ENCODE peak calls at places on chromosome 9, in eight cellular contexts. P is K562, X is body of pancreas, U is heart left ventricle, H is fibroblast of lung, L is endodermal cell, B is upper lobe of right lung, W is breast epithelium. N is an unnamed sample.

GRCh38 chr9:137556069-137556838 is 4.6 kb downstream of the MRPL41 start:
- DNase-seq in X (no peak), B (no peak), U (no peak), P (no peak), L (no peak), H (peak), W (no peak), N (no peak)

GRCh38 chr9:75185585-75186170 is 97.4 kb downstream of the OSTF1 start:
- DNase-seq in P (peak), X (peak), U (no peak), W (no peak), L (peak), H (no peak), B (no peak), N (no peak)

GRCh38 chr9:5895782-5896181 is 5.1 kb downstream of the MLANA start:
- DNase-seq in P (no peak), W (no peak), B (no peak), U (no peak), L (no peak), H (no peak), X (no peak), N (no peak)

GRCh38 chr9:980621-981020 is 4.2 kb downstream of the DMRT3 start:
- DNase-seq in X (no peak), B (no peak), W (no peak), H (no peak), L (no peak), P (no peak), U (no peak), N (no peak)

GRCh38 chr9:14296462-14296861 is 17.5 kb downstream of the NFIB start:
- DNase-seq in W (no peak), X (peak), B (no peak), P (no peak), U (peak), L (no peak), H (no peak), N (no peak)

GRCh38 chr9:70043689-70044449 is at the start of gene MAMDC2:
- DNase-seq in X (peak), H (peak), L (peak), B (peak), P (no peak), W (no peak), U (peak), N (peak)

GRCh38 chr9:61667559-61668121 is 477.8 kb downstream of the SPATA31A7 start:
- DNase-seq in W (no peak), X (no peak), B (peak), H (no peak), L (no peak), U (no peak), P (no peak), N (no peak)

GRCh38 chr9:104826911-104827310 is 63.0 kb downstream of the NIPSNAP3B start:
- DNase-seq in B (no peak), X (no peak), U (no peak), L (peak), H (no peak), P (no peak), W (no peak), N (no peak)

GRCh38 chr9:137634016-137634415 is 15.2 kb downstream of the EHMT1 start:
- DNase-seq in U (no peak), X (no peak), H (no peak), P (no peak), L (no peak), B (no peak), W (no peak), N (no peak)

GRCh38 chr9:73154271-73154670 is 2.6 kb downstream of the ANXA1 start:
- DNase-seq in P (no peak), U (no peak), X (no peak), B (no peak), W (no peak), H (no peak), L (no peak), N (no peak)

GRCh38 chr9:73152953-73153352 is 1.3 kb downstream of the ANXA1 start:
- DNase-seq in U (no peak), H (no peak), W (no peak), P (no peak), L (no peak), B (no peak), X (no peak), N (no peak)

GRCh38 chr9:73153793-73154227 is 2.1 kb downstream of the ANXA1 start:
- DNase-seq in B (no peak), U (no peak), H (no peak), L (no peak), W (no peak), X (no peak), P (peak), N (no peak)

GRCh38 chr9:73151653-73152382 is at the start of gene ANXA1:
- DNase-seq in H (peak), U (peak), W (no peak), X (no peak), L (no peak), P (no peak), B (no peak), N (no peak)

GRCh38 chr9:73152445-73152844 is 780 bp downstream of the ANXA1 start:
- DNase-seq in L (no peak), X (no peak), U (no peak), B (no peak), W (no peak), P (no peak), H (peak), N (no peak)
- H3K27ac ChIP-seq in L (no peak), X (peak), U (peak), B (peak), W (peak), P (peak), H (peak), N (peak)

GRCh38 chr9:92610470-92611420 is 59.2 kb downstream of the IPPK start:
- DNase-seq in H (no peak), U (peak), X (no peak), B (no peak), P (no peak), W (no peak), L (no peak), N (no peak)

GRCh38 chr9:92607773-92608172 is 62.2 kb downstream of the IPPK start:
- DNase-seq in W (no peak), X (peak), U (no peak), P (no peak), B (no peak), L (no peak), H (peak), N (no peak)

GRCh38 chr9:92607088-92607487 is 62.8 kb downstream of the IPPK start:
- DNase-seq in X (peak), H (peak), U (no peak), P (no peak), L (no peak), B (no peak), W (no peak), N (no peak)

GRCh38 chr9:92609142-92609500 is 60.8 kb downstream of the IPPK start:
- DNase-seq in B (no peak), X (no peak), U (no peak), H (no peak), P (no peak), W (no peak), L (no peak), N (no peak)

GRCh38 chr9:92608221-92609141 is 61.5 kb downstream of the IPPK start:
- DNase-seq in P (no peak), H (no peak), B (no peak), W (no peak), U (peak), L (no peak), X (no peak), N (no peak)
- H3K4me3 ChIP-seq in P (no peak), H (no peak), B (no peak), W (no peak), U (no peak), L (no peak), X (no peak), N (no peak)

GRCh38 chr9:107487521-107488399 is 1.8 kb downstream of the KLF4 start:
- DNase-seq in L (peak), X (peak), H (peak), P (no peak), U (peak), B (peak), W (peak), N (no peak)
- TF ChIP-seq CTCF in L (peak), X (peak), H (peak), P (no peak), U (peak), B (peak), W (peak), N (peak)

GRCh38 chr9:133424187-133424586 is 2.0 kb downstream of the ADAMTS13 start:
- DNase-seq in X (no peak), B (no peak), H (no peak), L (peak), P (no peak), U (no peak), W (no peak), N (no peak)

GRCh38 chr9:133428579-133429215 is 6.5 kb downstream of the ADAMTS13 start:
- DNase-seq in H (no peak), P (peak), B (no peak), X (peak), L (peak), W (no peak), U (no peak), N (no peak)

GRCh38 chr9:133425049-133425632 is 3.0 kb downstream of the ADAMTS13 start:
- DNase-seq in P (no peak), H (no peak), B (no peak), L (peak), W (no peak), X (no peak), U (no peak), N (no peak)

GRCh38 chr9:133427658-133428348 is 5.6 kb downstream of the ADAMTS13 start:
- DNase-seq in B (no peak), P (no peak), W (no peak), X (no peak), U (no peak), H (no peak), L (peak), N (no peak)

DNA sequence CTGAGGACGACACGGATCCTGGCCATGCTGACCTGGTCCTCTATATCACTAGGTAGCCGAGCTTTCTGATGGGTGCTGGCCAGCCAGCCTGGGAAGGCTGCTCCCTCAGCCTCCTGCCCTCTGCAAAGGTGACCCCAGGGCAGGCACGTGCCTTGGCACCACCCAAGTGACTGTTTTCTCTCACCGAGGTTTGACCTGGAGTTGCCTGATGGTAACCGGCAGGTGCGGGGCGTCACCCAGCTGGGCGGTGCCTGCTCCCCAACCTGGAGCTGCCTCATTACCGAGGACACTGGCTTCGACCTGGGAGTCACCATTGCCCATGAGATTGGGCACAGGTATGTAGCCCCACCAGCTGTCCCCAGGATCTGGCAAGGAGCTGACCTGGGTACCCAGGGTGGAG is 3.8 kb downstream of the ADAMTS13 start:
- DNase-seq in W (no peak), L (peak), U (no peak), H (no peak), X (no peak), B (no peak), P (no peak), N (no peak)
- H3K27ac ChIP-seq in W (no peak), L (no peak), U (no peak), H (no peak), X (no peak), B (no peak), P (no peak), N (no peak)

DNA sequence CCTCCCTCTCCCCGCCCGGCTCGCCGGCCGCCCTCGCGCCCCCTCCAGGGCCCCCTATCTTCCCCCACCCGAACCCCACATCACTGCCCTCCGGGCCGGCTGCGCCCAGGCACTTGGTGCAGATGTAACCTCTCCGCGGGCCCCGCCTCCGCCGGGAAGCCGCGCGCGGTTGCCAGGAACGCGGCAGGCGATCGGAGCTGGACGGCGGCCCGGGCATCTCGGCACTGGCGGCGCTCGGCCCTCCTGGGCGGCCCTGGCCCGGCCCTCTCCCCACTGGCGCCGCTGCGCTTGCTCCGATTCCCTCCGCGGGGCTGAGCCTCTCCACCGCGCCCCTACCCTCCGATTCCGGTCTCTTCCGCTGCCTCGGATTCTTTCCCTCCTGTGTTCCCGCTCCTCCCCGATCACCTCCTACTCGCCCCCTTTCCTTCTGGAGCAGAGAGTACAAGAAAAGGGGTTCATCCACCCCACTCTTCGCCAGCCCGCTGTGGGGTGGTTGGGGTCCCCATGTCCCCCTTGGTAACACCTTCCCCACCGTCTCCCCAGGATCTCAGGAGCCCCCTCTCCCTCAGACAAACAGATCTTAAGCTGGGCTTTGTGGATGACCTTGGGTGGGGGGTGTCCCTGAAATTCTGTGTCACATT is 70.6 kb downstream of the C9orf50 start:
- DNase-seq in B (peak), U (peak), H (peak), X (peak), P (no peak), L (peak), W (peak), N (peak)
- H3K4me3 ChIP-seq in B (peak), U (peak), H (peak), X (no peak), P (no peak), L (peak), W (peak), N (peak)

DNA sequence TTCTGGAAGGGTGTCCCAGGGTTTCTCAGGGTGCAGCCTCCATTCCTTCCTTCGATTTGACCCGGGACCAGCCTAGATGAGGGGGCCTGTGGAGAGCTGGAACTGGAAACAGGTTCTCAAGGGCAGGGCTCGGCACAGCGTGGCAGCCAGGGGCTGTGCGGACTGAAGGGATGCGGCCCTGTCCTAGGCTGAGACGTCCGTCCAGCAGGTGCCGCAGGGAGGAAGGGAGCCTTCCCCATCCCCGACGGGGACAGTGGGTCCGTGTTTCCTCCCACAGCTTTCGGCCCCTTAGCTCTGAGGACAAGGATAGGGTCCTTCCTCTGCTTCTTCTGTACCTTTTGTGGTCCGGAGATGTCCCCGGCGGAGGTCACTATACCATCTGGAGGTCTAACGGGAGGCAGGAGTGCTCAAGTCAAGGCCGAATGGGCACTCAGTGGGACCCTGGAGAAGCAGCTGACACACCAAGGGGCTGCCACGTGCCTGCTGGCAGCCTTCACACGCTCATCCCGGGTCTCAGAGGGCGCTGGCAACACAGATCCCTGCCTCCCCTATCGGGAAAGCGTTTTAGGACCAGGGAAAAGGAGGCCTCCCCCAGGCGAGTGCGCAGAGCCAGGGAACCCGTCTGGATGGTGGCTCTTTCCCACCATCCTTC is 49.9 kb downstream of the USP20 start:
- DNase-seq in P (peak), L (peak), W (no peak), X (peak), U (no peak), B (peak), H (no peak), N (no peak)
- TF ChIP-seq CTCF in P (peak), L (peak), W (no peak), X (peak), U (no peak), B (no peak), H (no peak), N (no peak)

GRCh38 chr9:128213746-128214497 is 10.7 kb downstream of the DNM1 start:
- DNase-seq in X (no peak), W (no peak), H (no peak), B (no peak), U (no peak), L (no peak), P (no peak), N (no peak)

GRCh38 chr9:128215491-128216404 is 12.6 kb downstream of the DNM1 start:
- DNase-seq in H (peak), P (peak), B (peak), U (no peak), X (no peak), W (no peak), L (no peak), N (no peak)

GRCh38 chr9:128211551-128212281 is 8.5 kb downstream of the DNM1 start:
- DNase-seq in X (peak), P (no peak), L (no peak), U (no peak), B (no peak), W (no peak), H (no peak), N (no peak)

GRCh38 chr9:128216781-128217553 is 13.8 kb downstream of the DNM1 start:
- DNase-seq in L (no peak), H (no peak), X (no peak), U (no peak), B (peak), P (no peak), W (no peak), N (no peak)

DNA sequence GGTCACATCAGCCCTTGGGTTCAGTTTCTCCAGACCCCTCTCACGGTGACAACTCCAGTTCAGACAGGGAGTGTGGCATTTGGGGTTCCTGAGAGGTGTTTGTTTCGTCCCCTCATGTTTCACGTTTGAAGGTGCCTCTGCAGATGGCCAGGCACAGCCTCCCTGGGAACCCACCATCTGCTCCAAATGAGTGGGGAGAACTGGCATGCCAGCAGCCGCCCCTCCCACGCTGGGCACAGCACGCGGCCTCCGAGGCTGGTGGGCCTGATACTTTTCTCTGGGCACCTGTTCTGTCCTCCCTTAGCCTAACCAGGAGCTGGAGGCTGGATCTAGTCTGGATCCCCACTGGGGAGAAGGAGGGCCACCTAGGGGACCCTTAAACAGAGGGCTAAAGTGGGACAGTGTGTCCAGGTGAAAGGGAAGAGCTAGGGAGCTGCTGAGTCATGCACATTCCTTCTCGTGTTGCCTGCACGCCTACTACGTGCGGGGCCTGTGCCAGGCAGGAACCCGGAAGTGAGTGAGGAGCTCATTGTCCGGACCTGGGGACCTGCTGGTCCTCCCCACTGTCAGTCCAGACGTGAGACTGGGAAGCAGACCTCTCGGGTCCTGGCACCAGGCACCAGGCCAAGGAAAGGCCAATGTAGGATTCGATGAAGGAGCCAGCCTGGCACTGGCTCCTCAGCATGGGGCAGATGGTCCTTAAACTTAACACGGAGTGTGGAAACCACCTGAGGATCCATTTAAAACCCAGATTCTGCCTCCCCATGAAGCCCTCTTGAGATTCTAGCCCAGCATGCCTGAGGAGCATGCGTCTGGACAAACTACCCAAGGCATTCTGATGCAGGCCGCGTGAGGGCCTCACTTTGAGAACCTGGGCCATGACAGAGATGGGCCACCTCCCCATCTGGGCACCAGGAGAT is 11.7 kb downstream of the DNM1 start:
- DNase-seq in B (peak), H (no peak), W (no peak), P (no peak), L (no peak), X (peak), U (no peak), N (peak)
- H3K27ac ChIP-seq in B (peak), H (no peak), W (peak), P (peak), L (peak), X (peak), U (no peak), N (peak)

GRCh38 chr9:22009563-22009867 is 410 bp upstream of the CDKN2B start:
- DNase-seq in U (no peak), X (no peak), W (no peak), L (no peak), P (no peak), H (no peak), B (no peak), N (no peak)
- H3K4me3 ChIP-seq in U (peak), X (peak), W (peak), L (peak), P (no peak), H (peak), B (peak), N (peak)